ENCODE peak calls at places on chromosomes 3 and 15, in nine cellular contexts. One of them, this sample, is unnamed.

GRCh38 chr3:66644549-66644948 is 143.7 kb upstream of the LRIG1 start:
- DNase-seq in fibroblast of villous mesenchyme: no peak
- DNase-seq in left ventricle myocardium superior: no peak
- DNase-seq in CD8-positive, alpha-beta memory T cell: no peak
- DNase-seq in A172: no peak
- DNase-seq in activated CD8-positive, alpha-beta memory T cell treated with anti-CD3 and anti-CD28 coated beads, Interleukin-2, amount 50 U/mL, for 4 hours: no peak
- DNase-seq in neural crest cell: no peak
- DNase-seq in stimulated activated CD8-positive, alpha-beta memory T cell treated with anti-CD3 and anti-CD28 coated beads, Interleukin-4, amount 100 ng/mL, for 1 hour: no peak
- DNase-seq in activated naive CD4-positive, alpha-beta T cell: no peak
- DNase-seq in this sample: no peak

GRCh38 chr3:170656293-170656692 is 70.4 kb upstream of the SLC7A14 start:
- DNase-seq in stimulated activated CD8-positive, alpha-beta memory T cell treated with anti-CD3 and anti-CD28 coated beads, Interleukin-4, amount 100 ng/mL, for 1 hour: no peak
- DNase-seq in activated CD8-positive, alpha-beta memory T cell treated with anti-CD3 and anti-CD28 coated beads, Interleukin-2, amount 50 U/mL, for 4 hours: no peak
- DNase-seq in CD8-positive, alpha-beta memory T cell: no peak
- DNase-seq in fibroblast of villous mesenchyme: no peak
- DNase-seq in A172: no peak
- DNase-seq in activated naive CD4-positive, alpha-beta T cell: no peak
- DNase-seq in neural crest cell: no peak
- DNase-seq in left ventricle myocardium superior: no peak
- DNase-seq in this sample: no peak

GRCh38 chr3:41681479-41681878 is 280.4 kb downstream of the ULK4 start:
- DNase-seq in activated naive CD4-positive, alpha-beta T cell: no peak
- DNase-seq in CD8-positive, alpha-beta memory T cell: no peak
- DNase-seq in activated CD8-positive, alpha-beta memory T cell treated with anti-CD3 and anti-CD28 coated beads, Interleukin-2, amount 50 U/mL, for 4 hours: no peak
- DNase-seq in fibroblast of villous mesenchyme: peak; percentile 95
- DNase-seq in neural crest cell: no peak
- DNase-seq in stimulated activated CD8-positive, alpha-beta memory T cell treated with anti-CD3 and anti-CD28 coated beads, Interleukin-4, amount 100 ng/mL, for 1 hour: no peak
- DNase-seq in A172: peak; percentile 93
- DNase-seq in left ventricle myocardium superior: no peak
- DNase-seq in this sample: no peak

GRCh38 chr3:194586839-194587238 is 46.4 kb downstream of the TMEM44 start:
- DNase-seq in CD8-positive, alpha-beta memory T cell: no peak
- DNase-seq in A172: peak; percentile 75
- DNase-seq in activated CD8-positive, alpha-beta memory T cell treated with anti-CD3 and anti-CD28 coated beads, Interleukin-2, amount 50 U/mL, for 4 hours: no peak
- DNase-seq in stimulated activated CD8-positive, alpha-beta memory T cell treated with anti-CD3 and anti-CD28 coated beads, Interleukin-4, amount 100 ng/mL, for 1 hour: no peak
- DNase-seq in fibroblast of villous mesenchyme: peak; percentile 38
- DNase-seq in left ventricle myocardium superior: no peak
- DNase-seq in neural crest cell: no peak
- DNase-seq in activated naive CD4-positive, alpha-beta T cell: no peak
- DNase-seq in this sample: no peak

GRCh38 chr15:70772402-70772801 is 9.0 kb upstream of the UACA start:
- DNase-seq in activated naive CD4-positive, alpha-beta T cell: no peak
- DNase-seq in stimulated activated CD8-positive, alpha-beta memory T cell treated with anti-CD3 and anti-CD28 coated beads, Interleukin-4, amount 100 ng/mL, for 1 hour: no peak
- DNase-seq in activated CD8-positive, alpha-beta memory T cell treated with anti-CD3 and anti-CD28 coated beads, Interleukin-2, amount 50 U/mL, for 4 hours: no peak
- DNase-seq in A172: no peak
- DNase-seq in left ventricle myocardium superior: no peak
- DNase-seq in fibroblast of villous mesenchyme: no peak
- DNase-seq in neural crest cell: no peak
- DNase-seq in CD8-positive, alpha-beta memory T cell: no peak
- DNase-seq in this sample: no peak

GRCh38 chr3:46998121-46998851 is 18.8 kb downstream of the NBEAL2 start:
- DNase-seq in neural crest cell: peak; percentile 59
- DNase-seq in A172: no peak
- DNase-seq in stimulated activated CD8-positive, alpha-beta memory T cell treated with anti-CD3 and anti-CD28 coated beads, Interleukin-4, amount 100 ng/mL, for 1 hour: peak; percentile 57
- DNase-seq in CD8-positive, alpha-beta memory T cell: peak; percentile 58
- DNase-seq in fibroblast of villous mesenchyme: peak; percentile 58
- DNase-seq in activated naive CD4-positive, alpha-beta T cell: peak; percentile 12
- DNase-seq in activated CD8-positive, alpha-beta memory T cell treated with anti-CD3 and anti-CD28 coated beads, Interleukin-2, amount 50 U/mL, for 4 hours: peak; percentile 82
- DNase-seq in left ventricle myocardium superior: peak; percentile 90
- DNase-seq in this sample: peak; percentile 55

GRCh38 chr15:79978260-79978659 is 7.3 kb upstream of the BCL2A1 start:
- DNase-seq in activated CD8-positive, alpha-beta memory T cell treated with anti-CD3 and anti-CD28 coated beads, Interleukin-2, amount 50 U/mL, for 4 hours: no peak
- DNase-seq in neural crest cell: no peak
- DNase-seq in activated naive CD4-positive, alpha-beta T cell: no peak
- DNase-seq in stimulated activated CD8-positive, alpha-beta memory T cell treated with anti-CD3 and anti-CD28 coated beads, Interleukin-4, amount 100 ng/mL, for 1 hour: no peak
- DNase-seq in CD8-positive, alpha-beta memory T cell: no peak
- DNase-seq in left ventricle myocardium superior: no peak
- DNase-seq in fibroblast of villous mesenchyme: no peak
- DNase-seq in A172: no peak
- DNase-seq in this sample: no peak

GRCh38 chr15:61091229-61091628 is 137.9 kb downstream of the RORA start:
- DNase-seq in A172: no peak
- DNase-seq in neural crest cell: no peak
- DNase-seq in activated CD8-positive, alpha-beta memory T cell treated with anti-CD3 and anti-CD28 coated beads, Interleukin-2, amount 50 U/mL, for 4 hours: no peak
- DNase-seq in CD8-positive, alpha-beta memory T cell: no peak
- DNase-seq in left ventricle myocardium superior: peak; percentile 37
- DNase-seq in stimulated activated CD8-positive, alpha-beta memory T cell treated with anti-CD3 and anti-CD28 coated beads, Interleukin-4, amount 100 ng/mL, for 1 hour: no peak
- DNase-seq in fibroblast of villous mesenchyme: no peak
- DNase-seq in activated naive CD4-positive, alpha-beta T cell: no peak
- DNase-seq in this sample: no peak

GRCh38 chr3:126549861-126550487 is 8.8 kb downstream of the C3orf22 start:
- DNase-seq in activated CD8-positive, alpha-beta memory T cell treated with anti-CD3 and anti-CD28 coated beads, Interleukin-2, amount 50 U/mL, for 4 hours: no peak
- DNase-seq in CD8-positive, alpha-beta memory T cell: no peak
- DNase-seq in activated naive CD4-positive, alpha-beta T cell: no peak
- DNase-seq in left ventricle myocardium superior: no peak
- DNase-seq in fibroblast of villous mesenchyme: no peak
- DNase-seq in stimulated activated CD8-positive, alpha-beta memory T cell treated with anti-CD3 and anti-CD28 coated beads, Interleukin-4, amount 100 ng/mL, for 1 hour: no peak
- DNase-seq in neural crest cell: no peak
- DNase-seq in A172: no peak
- DNase-seq in this sample: no peak

GRCh38 chr3:167814441-167814951 is 79.0 kb downstream of the SERPINI1 start:
- DNase-seq in CD8-positive, alpha-beta memory T cell: no peak
- DNase-seq in fibroblast of villous mesenchyme: no peak
- DNase-seq in neural crest cell: no peak
- DNase-seq in A172: peak; percentile 23
- DNase-seq in activated CD8-positive, alpha-beta memory T cell treated with anti-CD3 and anti-CD28 coated beads, Interleukin-2, amount 50 U/mL, for 4 hours: no peak
- DNase-seq in activated naive CD4-positive, alpha-beta T cell: no peak
- DNase-seq in stimulated activated CD8-positive, alpha-beta memory T cell treated with anti-CD3 and anti-CD28 coated beads, Interleukin-4, amount 100 ng/mL, for 1 hour: no peak
- DNase-seq in left ventricle myocardium superior: no peak
- DNase-seq in this sample: no peak

GRCh38 chr15:57915827-57916531 is 149.5 kb downstream of the ALDH1A2 start:
- DNase-seq in activated CD8-positive, alpha-beta memory T cell treated with anti-CD3 and anti-CD28 coated beads, Interleukin-2, amount 50 U/mL, for 4 hours: no peak
- DNase-seq in A172: no peak
- DNase-seq in activated naive CD4-positive, alpha-beta T cell: no peak
- DNase-seq in fibroblast of villous mesenchyme: no peak
- DNase-seq in neural crest cell: no peak
- DNase-seq in left ventricle myocardium superior: peak; percentile 34
- DNase-seq in stimulated activated CD8-positive, alpha-beta memory T cell treated with anti-CD3 and anti-CD28 coated beads, Interleukin-4, amount 100 ng/mL, for 1 hour: no peak
- DNase-seq in CD8-positive, alpha-beta memory T cell: no peak
- DNase-seq in this sample: no peak

GRCh38 chr15:59687831-59688230 is 1.3 kb downstream of the BNIP2 start:
- DNase-seq in stimulated activated CD8-positive, alpha-beta memory T cell treated with anti-CD3 and anti-CD28 coated beads, Interleukin-4, amount 100 ng/mL, for 1 hour: no peak
- DNase-seq in left ventricle myocardium superior: no peak
- DNase-seq in fibroblast of villous mesenchyme: peak; percentile 48
- DNase-seq in neural crest cell: no peak
- DNase-seq in CD8-positive, alpha-beta memory T cell: no peak
- DNase-seq in A172: peak; percentile 30
- DNase-seq in activated CD8-positive, alpha-beta memory T cell treated with anti-CD3 and anti-CD28 coated beads, Interleukin-2, amount 50 U/mL, for 4 hours: no peak
- DNase-seq in activated naive CD4-positive, alpha-beta T cell: no peak
- DNase-seq in this sample: peak; percentile 16

GRCh38 chr3:131083190-131083863 is 56.6 kb downstream of the NEK11 start:
- DNase-seq in activated naive CD4-positive, alpha-beta T cell: no peak
- DNase-seq in A172: peak; percentile 29
- DNase-seq in fibroblast of villous mesenchyme: no peak
- DNase-seq in left ventricle myocardium superior: peak; percentile 62
- DNase-seq in stimulated activated CD8-positive, alpha-beta memory T cell treated with anti-CD3 and anti-CD28 coated beads, Interleukin-4, amount 100 ng/mL, for 1 hour: no peak
- DNase-seq in CD8-positive, alpha-beta memory T cell: no peak
- DNase-seq in neural crest cell: peak; percentile 8
- DNase-seq in activated CD8-positive, alpha-beta memory T cell treated with anti-CD3 and anti-CD28 coated beads, Interleukin-2, amount 50 U/mL, for 4 hours: no peak
- DNase-seq in this sample: no peak

GRCh38 chr15:32866486-32867312 is 148.9 kb downstream of the GREM1 start:
- DNase-seq in activated naive CD4-positive, alpha-beta T cell: no peak
- DNase-seq in CD8-positive, alpha-beta memory T cell: no peak
- DNase-seq in left ventricle myocardium superior: no peak
- DNase-seq in stimulated activated CD8-positive, alpha-beta memory T cell treated with anti-CD3 and anti-CD28 coated beads, Interleukin-4, amount 100 ng/mL, for 1 hour: no peak
- DNase-seq in fibroblast of villous mesenchyme: peak; percentile 28
- DNase-seq in neural crest cell: no peak
- DNase-seq in A172: no peak
- DNase-seq in activated CD8-positive, alpha-beta memory T cell treated with anti-CD3 and anti-CD28 coated beads, Interleukin-2, amount 50 U/mL, for 4 hours: no peak
- DNase-seq in this sample: no peak

GRCh38 chr15:77482570-77482969 is 61.9 kb downstream of the HMG20A start:
- DNase-seq in left ventricle myocardium superior: no peak
- DNase-seq in A172: peak; percentile 72
- DNase-seq in fibroblast of villous mesenchyme: peak; percentile 80
- DNase-seq in CD8-positive, alpha-beta memory T cell: no peak
- DNase-seq in neural crest cell: no peak
- DNase-seq in stimulated activated CD8-positive, alpha-beta memory T cell treated with anti-CD3 and anti-CD28 coated beads, Interleukin-4, amount 100 ng/mL, for 1 hour: no peak
- DNase-seq in activated CD8-positive, alpha-beta memory T cell treated with anti-CD3 and anti-CD28 coated beads, Interleukin-2, amount 50 U/mL, for 4 hours: no peak
- DNase-seq in activated naive CD4-positive, alpha-beta T cell: no peak
- DNase-seq in this sample: no peak

GRCh38 chr15:22912256-22912655 is 67.9 kb downstream of the CYFIP1 start:
- DNase-seq in activated naive CD4-positive, alpha-beta T cell: no peak
- DNase-seq in CD8-positive, alpha-beta memory T cell: no peak
- DNase-seq in left ventricle myocardium superior: no peak
- DNase-seq in A172: no peak
- DNase-seq in stimulated activated CD8-positive, alpha-beta memory T cell treated with anti-CD3 and anti-CD28 coated beads, Interleukin-4, amount 100 ng/mL, for 1 hour: no peak
- DNase-seq in fibroblast of villous mesenchyme: no peak
- DNase-seq in neural crest cell: no peak
- DNase-seq in activated CD8-positive, alpha-beta memory T cell treated with anti-CD3 and anti-CD28 coated beads, Interleukin-2, amount 50 U/mL, for 4 hours: no peak
- DNase-seq in this sample: no peak